ENCODE peak calls at places on chromosomes 4 and X, in seven cellular contexts. M, V, H, I, F, S and K are unnamed samples.

GRCh38 chrX:151030845-151031244 is 47.7 kb downstream of the HMGB3 start:
- DNase-seq in F (no peak), M (no peak), H (no peak), I (no peak), V (no peak), S (no peak), K (peak; percentile 9)

GRCh38 chr4:140187316-140187695 is 33.3 kb upstream of the MAML3 start:
- DNase-seq in M (no peak), H (no peak), V (no peak), S (no peak), I (no peak), F (no peak), K (peak; percentile 34)

GRCh38 chr4:70178075-70178660 is 17.4 kb upstream of the ODAM start:
- DNase-seq in H (no peak), F (no peak), M (no peak), V (no peak), S (no peak), I (no peak), K (no peak)

GRCh38 chrX:53421772-53422090 is 723 bp downstream of the SMC1A start:
- DNase-seq in H (no peak), I (no peak), S (peak; percentile 7), M (no peak), V (no peak), F (no peak), K (no peak)

GRCh38 chrX:68463880-68464279 is 30.6 kb upstream of the OPHN1 start:
- DNase-seq in H (no peak), V (no peak), S (no peak), F (no peak), I (no peak), M (no peak), K (no peak)

GRCh38 chr4:14177987-14178386 is 550.5 kb upstream of the BOD1L1 start:
- DNase-seq in F (peak; percentile 82), H (no peak), V (no peak), M (no peak), S (no peak), I (no peak), K (no peak)

GRCh38 chr4:8244931-8245460 is 24.6 kb upstream of the HTRA3 start:
- DNase-seq in H (no peak), V (no peak), I (no peak), M (no peak), S (no peak), F (no peak), K (no peak)

GRCh38 chr4:141524116-141524515 is 112.3 kb upstream of the IL15 start:
- DNase-seq in M (no peak), H (no peak), V (peak; percentile 51), I (no peak), S (no peak), F (no peak), K (peak; percentile 19)

GRCh38 chrX:13000311-13000811 is 25.5 kb downstream of the TMSB4X start:
- DNase-seq in I (no peak), M (no peak), S (no peak), V (no peak), F (peak; percentile 82), H (no peak), K (peak; percentile 30)

GRCh38 chr4:253936-254756 is 51.1 kb downstream of the ZNF732 start:
- DNase-seq in I (no peak), M (no peak), V (no peak), H (no peak), S (no peak), F (no peak), K (no peak)

GRCh38 chr4:125070869-125071268 is 243.9 kb upstream of the FAT4 start:
- DNase-seq in V (no peak), H (no peak), F (no peak), I (no peak), M (no peak), S (no peak), K (no peak)